ENCODE peak calls at places on chromosomes 6 and 20, in six cellular contexts. U is AG09319; S is LoVo; H is central memory CD8-positive, alpha-beta T cell; L is anterior cingulate cortex; Z is HEK293T. K is an unnamed sample.

GRCh38 chr6:3442444-3443220 is 14.2 kb downstream of the SLC22A23 start:
- DNase-seq in U (no peak), S (peak), H (no peak), L (no peak), Z (no peak), K (no peak)

GRCh38 chr6:25883991-25884390 is 9.9 kb upstream of the SLC17A3 start:
- DNase-seq in U (peak), S (no peak), H (no peak), L (no peak), Z (no peak), K (no peak)

GRCh38 chr6:57423468-57423867 is 106.0 kb downstream of the PRIM2 start:
- DNase-seq in U (no peak), S (no peak), H (no peak), L (no peak), Z (peak), K (no peak)

GRCh38 chr6:43952746-43953145 is 174.5 kb downstream of the MRPL14 start:
- DNase-seq in U (no peak), S (no peak), H (no peak), L (no peak), Z (no peak), K (no peak)

GRCh38 chr6:37713529-37714119 is 15.9 kb upstream of the MDGA1 start:
- DNase-seq in U (no peak), S (no peak), H (no peak), L (no peak), Z (no peak), K (no peak)

GRCh38 chr6:42007753-42008528 is 42.4 kb upstream of the TAF8 start:
- DNase-seq in U (no peak), S (no peak), H (no peak), L (no peak), Z (no peak), K (peak)

GRCh38 chr20:39524371-39524911 is 562.3 kb downstream of the DHX35 start:
- DNase-seq in U (no peak), S (no peak), H (no peak), L (no peak), Z (no peak), K (no peak)

GRCh38 chr6:27809067-27809938 is 102.9 kb downstream of the OR2B2 start:
- DNase-seq in U (no peak), S (no peak), H (no peak), L (no peak), Z (no peak), K (no peak)

GRCh38 chr6:82364087-82365010 is 732 bp downstream of the TPBG start:
- DNase-seq in U (no peak), S (peak), H (no peak), L (no peak), Z (peak), K (no peak)

GRCh38 chr20:9615766-9616454 is 101.5 kb downstream of the LAMP5 start:
- DNase-seq in U (no peak), S (no peak), H (no peak), L (no peak), Z (no peak), K (no peak)

GRCh38 chr6:110902091-110902490 is 27.5 kb downstream of the AMD1 start:
- DNase-seq in U (no peak), S (no peak), H (no peak), L (no peak), Z (no peak), K (no peak)

K was measured in effector memory CD8-positive, alpha-beta T cell.